ENCODE peak calls at places on chromosome 22, in four cellular contexts. I is GM12878, N is K562, E is HepG2. Q is an unnamed sample.

GRCh38 chr22:47423861-47424820 is 661.7 kb downstream of the TBC1D22A start:
- DNase-seq in N (no peak), E (no peak), I (no peak), Q (no peak)

GRCh38 chr22:17152340-17152739 is 6.7 kb downstream of the HDHD5 start:
- DNase-seq in I (no peak), N (no peak), E (no peak), Q (no peak)

GRCh38 chr22:32544953-32545558 is 70.4 kb downstream of the FBXO7 start:
- DNase-seq in I (no peak), N (no peak), E (no peak), Q (no peak)

GRCh38 chr22:27875951-27876350 is 43.1 kb downstream of the PITPNB start:
- DNase-seq in I (no peak), E (no peak), N (no peak), Q (no peak)

GRCh38 chr22:48436201-48436931 is 1391.3 kb downstream of the BRD1 start:
- DNase-seq in N (no peak), E (no peak), I (no peak), Q (no peak)

GRCh38 chr22:49203091-49203862 is 624.4 kb downstream of the BRD1 start:
- DNase-seq in I (no peak), E (no peak), N (no peak), Q (no peak)

GRCh38 chr22:31610611-31611010 is 51.4 kb downstream of the PISD start:
- DNase-seq in I (no peak), E (no peak), N (no peak), Q (no peak)

GRCh38 chr22:30611197-30611596 is 4.2 kb downstream of the TCN2 start:
- DNase-seq in E (no peak), N (no peak), I (no peak), Q (no peak)

DNA sequence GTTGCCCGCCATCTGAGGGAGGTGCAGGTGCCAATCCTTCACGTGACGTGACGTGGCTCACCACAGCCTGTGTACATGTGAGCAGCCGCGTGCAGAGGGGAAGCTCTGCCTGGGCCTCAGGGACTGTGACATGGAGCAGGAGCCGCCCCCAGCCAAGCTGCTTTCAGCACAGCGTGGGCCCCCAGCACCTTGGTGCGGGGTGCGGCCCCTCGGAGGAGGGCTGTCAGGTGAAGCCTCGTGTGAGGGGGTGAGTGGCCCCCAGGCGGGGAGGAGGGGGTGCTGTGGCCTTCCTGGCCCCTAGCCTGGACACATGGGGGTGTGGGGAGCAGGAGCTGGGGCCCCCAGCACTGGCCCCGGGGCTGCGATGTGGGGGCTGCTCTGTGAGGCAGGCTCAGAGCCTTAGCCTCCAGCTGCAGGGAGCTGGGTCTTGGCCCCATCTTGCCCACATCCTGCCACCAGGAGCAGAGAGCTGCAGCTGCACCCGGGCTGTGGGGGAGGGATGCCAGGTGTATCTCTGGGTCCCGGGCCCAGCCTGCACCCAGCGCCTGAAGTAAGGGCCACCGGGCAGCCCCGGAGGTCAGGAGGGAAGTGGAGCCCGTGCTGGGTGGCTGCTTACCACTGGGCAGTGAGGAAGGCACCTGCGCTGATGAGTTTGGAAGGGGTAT is at the start of gene ADORA2A:
- DNase-seq in N (no peak), I (peak; percentile 35), E (no peak), Q (no peak)
- TF ChIP-seq HDAC6 in N (no peak), I (no peak), E (no peak), Q (no peak)

GRCh38 chr22:21896951-21897513 is 29.6 kb upstream of the MAPK1 start:
- DNase-seq in E (no peak), N (no peak), I (no peak), Q (no peak)
- TF ChIP-seq HDAC6 in E (no peak), N (no peak), I (no peak), Q (no peak)

GRCh38 chr22:40463017-40463631 is 92.7 kb downstream of the SGSM3 start:
- DNase-seq in I (peak; percentile 33), E (no peak), N (no peak), Q (no peak)

GRCh38 chr22:40466976-40467375 is 96.6 kb downstream of the SGSM3 start:
- DNase-seq in I (no peak), E (no peak), N (no peak), Q (no peak)

GRCh38 chr22:40469181-40469580 is 98.8 kb downstream of the SGSM3 start:
- DNase-seq in I (no peak), E (no peak), N (peak; percentile 21), Q (no peak)

GRCh38 chr22:40462195-40462988 is 92.0 kb downstream of the SGSM3 start:
- DNase-seq in E (peak; percentile 9), N (no peak), I (no peak), Q (no peak)

DNA sequence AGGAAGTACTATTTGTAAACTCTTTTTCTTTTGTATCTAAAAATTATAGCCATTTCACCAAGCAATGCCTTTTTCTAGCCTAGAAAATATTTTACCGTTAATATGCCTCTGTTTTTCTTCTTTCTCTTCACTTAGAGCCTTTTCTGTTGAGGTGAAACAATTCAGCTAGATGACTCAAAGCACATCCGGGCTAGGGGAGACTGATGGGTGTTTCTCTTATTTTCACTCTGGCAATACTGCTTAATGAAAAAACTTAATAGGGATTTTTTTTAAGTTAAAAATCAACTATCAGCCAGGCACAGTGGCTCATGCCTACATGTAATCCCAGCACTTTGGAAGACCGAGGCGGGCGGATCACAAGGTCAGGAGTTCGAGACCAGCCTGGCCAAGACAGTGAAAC is 93.3 kb downstream of the SGSM3 start:
- DNase-seq in N (no peak), I (no peak), E (no peak), Q (no peak)
- TF ChIP-seq HDAC6 in N (no peak), I (no peak), E (no peak), Q (no peak)

GRCh38 chr22:46069518-46070214 is 80.7 kb upstream of the PPARA start:
- DNase-seq in N (no peak), I (no peak), E (no peak), Q (no peak)
- TF ChIP-seq HDAC6 in N (no peak), I (no peak), E (no peak), Q (no peak)

GRCh38 chr22:35645646-35646045 is 2.6 kb upstream of the APOL6 start:
- DNase-seq in N (no peak), I (no peak), E (no peak), Q (no peak)

GRCh38 chr22:35651085-35651484 is 2.8 kb downstream of the APOL6 start:
- DNase-seq in I (no peak), E (no peak), N (no peak), Q (peak; percentile 17)

GRCh38 chr22:35649636-35650250 is 1.5 kb downstream of the APOL6 start:
- DNase-seq in I (no peak), E (no peak), N (no peak), Q (no peak)

GRCh38 chr22:35648066-35649025 is at the start of gene APOL6:
- DNase-seq in N (no peak), I (peak; percentile 65), E (peak; percentile 76), Q (peak; percentile 47)

GRCh38 chr22:35649026-35649553 is 844 bp downstream of the APOL6 start:
- DNase-seq in E (no peak), I (no peak), N (no peak), Q (no peak)
- TF ChIP-seq HDAC6 in E (no peak), I (no peak), N (no peak), Q (no peak)

DNA sequence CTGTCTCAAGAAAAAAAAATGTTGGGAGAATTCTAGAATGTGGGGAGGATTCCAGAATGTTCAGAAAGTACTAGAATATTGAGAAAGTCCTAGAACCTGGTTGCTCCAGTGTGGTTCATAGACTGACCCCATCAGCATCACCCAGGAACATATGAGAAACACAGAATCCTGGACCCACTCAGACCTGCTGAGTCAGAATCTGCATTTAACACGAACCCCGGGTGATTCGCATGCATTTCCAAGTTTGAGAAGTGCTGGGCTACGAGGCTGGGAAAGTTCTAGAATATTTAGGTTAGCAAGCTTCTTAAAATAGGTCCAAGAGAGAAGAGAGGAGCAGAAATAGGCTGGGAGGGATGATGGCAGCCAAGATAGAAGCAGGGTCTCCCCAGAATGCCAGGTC is 6.4 kb downstream of the C1QTNF6 start:
- DNase-seq in E (no peak), N (no peak), I (no peak), Q (no peak)
- TF ChIP-seq HDAC6 in E (no peak), N (no peak), I (no peak), Q (no peak)

GRCh38 chr22:26527167-26527566 is 14.9 kb upstream of the TFIP11 start:
- DNase-seq in E (no peak), N (no peak), I (no peak), Q (no peak)

GRCh38 chr22:26522592-26522991 is 10.3 kb upstream of the TFIP11 start:
- DNase-seq in E (no peak), N (no peak), I (no peak), Q (no peak)

GRCh38 chr22:26522012-26522411 is 9.7 kb upstream of the TFIP11 start:
- DNase-seq in I (no peak), N (no peak), E (no peak), Q (no peak)

GRCh38 chr22:26526165-26526564 is 13.9 kb upstream of the TFIP11 start:
- DNase-seq in N (no peak), E (no peak), I (no peak), Q (no peak)

GRCh38 chr22:26524870-26525269 is 12.6 kb upstream of the TFIP11 start:
- DNase-seq in N (no peak), I (no peak), E (no peak), Q (no peak)
- TF ChIP-seq HDAC6 in N (no peak), I (no peak), E (no peak), Q (no peak)

GRCh38 chr22:29470159-29470855 is 9.7 kb upstream of the NEFH start:
- DNase-seq in I (no peak), N (peak; percentile 83), E (peak; percentile 26), Q (peak; percentile 81)
- TF ChIP-seq HDAC6 in I (no peak), N (no peak), E (no peak), Q (no peak)

DNA sequence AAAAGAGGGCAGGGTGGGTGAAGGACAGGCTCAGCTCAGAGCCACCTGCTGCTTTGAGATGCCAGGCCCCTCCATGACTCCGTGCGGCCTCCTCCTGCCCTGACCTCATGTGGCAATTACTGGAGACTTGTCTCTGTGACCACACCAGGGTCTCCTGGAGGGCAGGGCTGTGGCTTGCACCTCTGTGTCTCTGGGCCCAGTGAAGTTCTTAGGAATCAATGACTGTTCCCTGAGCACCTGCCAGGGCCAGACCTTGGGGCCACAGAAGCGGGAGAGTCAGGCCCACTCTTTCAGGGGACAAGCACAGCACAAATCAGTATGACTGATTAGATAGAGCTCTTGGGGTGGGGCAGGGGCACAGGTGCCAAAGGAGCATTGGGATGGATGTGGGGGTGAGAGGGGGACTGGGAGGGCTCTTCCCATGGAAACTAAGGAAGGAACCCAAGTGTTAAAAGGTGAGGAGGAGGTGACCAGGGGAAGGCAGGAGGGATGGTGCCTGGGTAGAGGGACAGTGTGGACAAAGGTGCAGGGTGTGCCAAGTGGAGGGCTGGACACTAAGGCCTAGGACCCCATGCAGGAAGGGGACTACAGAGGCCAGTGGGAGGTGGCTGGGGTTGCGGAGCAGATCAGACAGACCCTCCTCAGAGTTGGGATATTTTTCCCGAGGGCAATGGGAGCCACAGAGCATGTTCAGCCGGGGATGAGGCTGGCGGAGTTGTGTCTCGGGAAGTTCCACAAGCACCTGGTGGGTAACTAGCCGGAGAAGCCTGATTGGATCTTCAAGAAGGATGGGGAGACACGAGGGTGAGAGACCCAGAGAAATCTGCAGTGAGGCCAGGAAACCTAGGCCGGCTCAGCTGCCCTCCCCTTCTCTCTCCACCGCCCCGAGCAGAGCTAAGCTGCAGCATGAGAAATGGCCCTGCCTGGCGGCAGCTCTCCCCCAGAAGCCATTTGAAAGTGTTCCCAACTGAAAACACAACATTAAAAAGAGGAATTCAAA is 77.5 kb upstream of the SHISAL1 start:
- DNase-seq in N (no peak), I (no peak), E (no peak), Q (no peak)
- TF ChIP-seq HDAC6 in N (no peak), I (no peak), E (no peak), Q (no peak)

GRCh38 chr22:36088292-36088691 is 59.7 kb upstream of the RBFOX2 start:
- DNase-seq in I (no peak), N (no peak), E (no peak), Q (no peak)
- TF ChIP-seq HDAC6 in I (no peak), N (no peak), E (no peak), Q (no peak)